ENCODE peak calls at places on chromosomes 5 and 9, in seven cellular contexts. L is endothelial cell of umbilical vein, I is GM23338, R is K562, H is GM12878, Z is HCT116, Q is H1. N is an unnamed sample.

GRCh38 chr9:90526386-90526785 is 116.2 kb downstream of the DIRAS2 start:
- DNase-seq in H (no peak), Z (no peak), Q (no peak), I (no peak), R (no peak), L (no peak), N (no peak)

GRCh38 chr5:139577689-139578347 is 16.7 kb downstream of the UBE2D2 start:
- DNase-seq in Z (no peak), R (no peak), Q (no peak), H (no peak), I (no peak), L (peak; percentile 35), N (no peak)

GRCh38 chr5:40569549-40570270 is 110.0 kb upstream of the PTGER4 start:
- DNase-seq in R (no peak), I (no peak), Z (no peak), Q (no peak), L (peak; percentile 63), H (no peak), N (no peak)

GRCh38 chr9:132183715-132184114 is 21.9 kb downstream of the NTNG2 start:
- DNase-seq in I (peak; percentile 58), R (no peak), Q (no peak), H (no peak), L (no peak), Z (no peak), N (no peak)

GRCh38 chr5:18566671-18567070 is 932.4 kb downstream of the TAF11L14 start:
- DNase-seq in I (no peak), Z (no peak), R (no peak), Q (no peak), H (no peak), L (no peak), N (no peak)

GRCh38 chr5:95842955-95843544 is 20.5 kb upstream of the GLRX start:
- DNase-seq in L (peak; percentile 69), R (peak; percentile 46), Q (no peak), I (peak; percentile 21), H (no peak), Z (no peak), N (no peak)

GRCh38 chr9:128470560-128470959 is 14.8 kb downstream of the ODF2 start:
- DNase-seq in R (no peak), I (no peak), Q (no peak), H (no peak), Z (no peak), L (no peak), N (peak; percentile 71)

GRCh38 chr9:37925786-37926736 is 22.1 kb upstream of the SLC25A51 start:
- DNase-seq in Z (no peak), I (no peak), Q (no peak), R (no peak), L (peak; percentile 32), H (no peak), N (no peak)

GRCh38 chr5:139668924-139669680 is 21.0 kb downstream of the CXXC5 start:
- DNase-seq in Q (no peak), L (no peak), I (no peak), H (no peak), Z (no peak), R (no peak), N (no peak)

GRCh38 chr5:176675676-176676360 is 28.5 kb downstream of the TSPAN17 start:
- DNase-seq in I (peak; percentile 86), Q (no peak), Z (peak; percentile 57), H (no peak), R (peak; percentile 67), L (peak; percentile 7), N (no peak)

GRCh38 chr9:36441966-36442365 is 41.9 kb upstream of the RNF38 start:
- DNase-seq in I (peak; percentile 63), Q (no peak), R (no peak), Z (no peak), H (no peak), L (no peak), N (no peak)

GRCh38 chr5:62143268-62144229 is 162.5 kb upstream of the KIF2A start:
- DNase-seq in Z (peak; percentile 16), L (peak; percentile 33), Q (no peak), R (no peak), H (no peak), I (peak; percentile 70), N (peak; percentile 78)

GRCh38 chr9:135803441-135803840 is 101.5 kb downstream of the KCNT1 start:
- DNase-seq in Q (no peak), R (no peak), Z (no peak), H (no peak), L (no peak), I (no peak), N (no peak)

GRCh38 chr5:173826921-173827350 is 61.2 kb upstream of the CPEB4 start:
- DNase-seq in Q (no peak), H (no peak), R (no peak), Z (no peak), I (no peak), L (no peak), N (no peak)

GRCh38 chr5:171207256-171207866 is 101.7 kb upstream of the TLX3 start:
- DNase-seq in R (peak; percentile 32), Q (peak; percentile 13), H (no peak), I (peak; percentile 80), Z (peak; percentile 43), L (peak; percentile 72), N (peak; percentile 12)

GRCh38 chr5:154642499-154643245 is 112.5 kb upstream of the LARP1 start:
- DNase-seq in Q (no peak), Z (peak; percentile 16), H (no peak), I (peak; percentile 64), R (peak; percentile 45), L (peak; percentile 46), N (no peak)

GRCh38 chr9:83012578-83013260 is 50.2 kb downstream of the RASEF start:
- DNase-seq in R (no peak), Z (no peak), H (no peak), I (no peak), Q (no peak), L (no peak), N (no peak)

GRCh38 chr5:144307726-144308125 is 137.1 kb downstream of the KCTD16 start:
- DNase-seq in H (no peak), R (no peak), Q (no peak), I (no peak), L (no peak), Z (no peak), N (no peak)

GRCh38 chr9:83166369-83166768 is 103.4 kb upstream of the RASEF start:
- DNase-seq in Q (no peak), H (no peak), I (no peak), R (no peak), Z (no peak), L (no peak), N (no peak)

GRCh38 chr5:111129938-111130337 is 37.8 kb downstream of the WDR36 start:
- DNase-seq in R (no peak), L (no peak), I (peak; percentile 50), H (no peak), Z (no peak), Q (no peak), N (no peak)

GRCh38 chr5:107812570-107813141 is 141.9 kb upstream of the EFNA5 start:
- DNase-seq in L (no peak), Z (no peak), R (no peak), H (peak; percentile 79), Q (no peak), I (no peak), N (no peak)

GRCh38 chr5:37533851-37534250 is 154.7 kb downstream of the WDR70 start:
- DNase-seq in R (no peak), I (no peak), Z (peak; percentile 71), L (no peak), Q (no peak), H (no peak), N (no peak)

GRCh38 chr5:4487581-4487980 is 652.5 kb upstream of the ADAMTS16 start:
- DNase-seq in I (no peak), Q (no peak), R (no peak), H (no peak), Z (no peak), L (no peak), N (no peak)

GRCh38 chr5:67291066-67291465 is 94.5 kb upstream of the CD180 start:
- DNase-seq in H (no peak), I (no peak), Z (no peak), R (no peak), Q (no peak), L (no peak), N (no peak)

GRCh38 chr5:41747291-41747690 is 122.9 kb downstream of the OXCT1 start:
- DNase-seq in Q (no peak), R (no peak), L (peak; percentile 77), Z (no peak), H (no peak), I (no peak), N (no peak)
- H3K4me3 ChIP-seq in Q (no peak overlapping the region), R (no peak overlapping the region), L (no peak overlapping the region), Z (no peak overlapping the region), H (no peak overlapping the region), I (no peak overlapping the region), N (no peak overlapping the region)

GRCh38 chr5:60339691-60340191 is 360.2 kb downstream of the DEPDC1B start:
- DNase-seq in H (no peak), I (no peak), L (no peak), Z (no peak), R (no peak), Q (no peak), N (no peak)
- TF ChIP-seq POLR2AphosphoS5 in H (no peak), I (no peak), L (no peak), Z (no peak), R (no peak), Q (no peak), N (no peak)

DNA sequence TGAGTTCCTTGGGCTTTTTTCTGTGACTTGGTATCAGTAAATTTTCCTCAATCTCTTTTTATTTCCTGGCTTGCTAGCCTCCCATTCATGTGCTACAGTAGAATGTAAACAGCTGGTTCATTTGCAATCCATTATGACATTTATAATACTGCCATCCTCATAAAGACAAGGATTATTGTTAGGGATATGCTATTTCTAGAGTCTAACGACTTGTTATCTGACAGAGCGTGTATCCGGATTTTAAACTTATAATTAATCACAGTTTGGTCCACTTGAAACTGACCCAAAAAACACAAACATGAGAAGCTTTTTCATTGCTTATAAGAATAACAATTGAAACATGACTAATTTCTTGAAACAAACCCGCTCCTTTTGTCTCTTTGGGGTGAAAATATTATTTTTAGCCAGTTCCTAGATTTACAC is 585.8 kb downstream of the TLE4 start:
- DNase-seq in L (peak; percentile 89), H (no peak), Z (no peak), Q (no peak), R (no peak), I (no peak), N (no peak)
- TF ChIP-seq EZH2 in L (no peak), H (no peak), Z (no peak), Q (no peak), R (no peak), I (no peak), N (no peak)

GRCh38 chr5:160134332-160134731 is 15.1 kb upstream of the PWWP2A start:
- DNase-seq in R (no peak), Z (no peak), I (no peak), L (no peak), H (no peak), Q (no peak), N (no peak)

GRCh38 chr5:160128632-160129031 is 9.4 kb upstream of the PWWP2A start:
- DNase-seq in L (no peak), I (no peak), R (no peak), Z (no peak), H (no peak), Q (no peak), N (no peak)

GRCh38 chr5:160133071-160133917 is 14.0 kb upstream of the PWWP2A start:
- DNase-seq in L (peak; percentile 9), H (no peak), Q (peak; percentile 25), Z (no peak), R (no peak), I (peak; percentile 86), N (no peak)

GRCh38 chr5:160129841-160130240 is 10.6 kb upstream of the PWWP2A start:
- DNase-seq in I (no peak), R (no peak), Q (no peak), L (no peak), H (no peak), Z (no peak), N (no peak)

GRCh38 chr5:160133918-160134304 is 14.7 kb upstream of the PWWP2A start:
- DNase-seq in Z (no peak), H (no peak), L (no peak), I (peak; percentile 50), R (no peak), Q (no peak), N (no peak)
- H3K4me3 ChIP-seq in Z (no peak overlapping the region), H (no peak overlapping the region), L (no peak overlapping the region), I (peak overlapping the region; percentile 22), R (no peak overlapping the region), Q (no peak overlapping the region), N (no peak overlapping the region)

N was measured in SK-N-MC.